ENCODE peak calls at places on chromosomes 16 and 17, in four cellular contexts. R, P, T and K are unnamed samples.

GRCh38 chr17:66492500-66493123 is 190.2 kb downstream of the PRKCA start:
- DNase-seq in T (no peak), P (no peak), R (no peak), K (no peak)

GRCh38 chr17:59167571-59168001 is 12.0 kb downstream of the PRR11 start:
- DNase-seq in R (no peak), T (no peak), P (no peak), K (no peak)

GRCh38 chr16:87733190-87733589 is 32.6 kb downstream of the KLHDC4 start:
- DNase-seq in R (no peak), T (no peak), P (no peak), K (no peak)

GRCh38 chr17:647340-648197 is 67.1 kb downstream of the VPS53 start:
- DNase-seq in P (no peak), R (no peak), T (peak; percentile 18), K (no peak)

GRCh38 chr17:40303706-40304450 is 5.1 kb upstream of the RARA start:
- DNase-seq in R (no peak), T (no peak), P (no peak), K (no peak)

GRCh38 chr17:37490638-37491614 is 1.2 kb downstream of the DUSP14 start:
- DNase-seq in P (no peak), R (peak; percentile 81), T (peak; percentile 69), K (no peak)

GRCh38 chr16:15043344-15043743 is 12.5 kb downstream of the NTAN1 start:
- DNase-seq in P (no peak), R (peak; percentile 88), T (no peak), K (no peak)

GRCh38 chr17:35981908-35982330 is 622 bp upstream of the CCL16 start:
- DNase-seq in R (no peak), T (peak; percentile 54), P (peak; percentile 54), K (no peak)

GRCh38 chr16:67173808-67174705 is 3.7 kb downstream of the NOL3 start:
- DNase-seq in R (peak; percentile 76), T (peak; percentile 82), P (peak; percentile 94), K (peak; percentile 87)

GRCh38 chr17:49108318-49108717 is 24.3 kb upstream of the B4GALNT2 start:
- DNase-seq in P (no peak), R (no peak), T (peak; percentile 44), K (no peak)

GRCh38 chr16:89090182-89090630 is 3.4 kb upstream of the ACSF3 start:
- DNase-seq in T (no peak), P (no peak), R (no peak), K (no peak)

GRCh38 chr16:77898671-77899211 is 110.4 kb downstream of the VAT1L start:
- DNase-seq in P (no peak), R (no peak), T (no peak), K (no peak)

GRCh38 chr17:69335018-69335417 is 8.1 kb upstream of the ABCA5 start:
- DNase-seq in P (no peak), T (peak; percentile 75), R (peak; percentile 62), K (no peak)

GRCh38 chr17:72588961-72589360 is 468.1 kb downstream of the SOX9 start:
- DNase-seq in R (peak; percentile 87), T (no peak), P (peak; percentile 89), K (no peak)

GRCh38 chr17:41392278-41392677 is 5.1 kb downstream of the KRT31 start:
- DNase-seq in P (no peak), T (no peak), R (no peak), K (no peak)

GRCh38 chr16:47141773-47142468 is 1.8 kb downstream of the NETO2 start:
- DNase-seq in T (peak; percentile 97), P (peak; percentile 95), R (peak; percentile 92), K (peak; percentile 64)

GRCh38 chr16:88570691-88571092 is 489 bp downstream of the ZC3H18 start:
- DNase-seq in R (peak; percentile 24), P (peak; percentile 55), T (peak; percentile 56), K (no peak)

GRCh38 chr16:85210423-85211169 is 98.3 kb upstream of the CIBAR2 start:
- DNase-seq in R (peak; percentile 50), T (no peak), P (no peak), K (no peak)

GRCh38 chr17:17144061-17144460 is 62.1 kb downstream of the PLD6 start:
- DNase-seq in P (no peak), R (no peak), T (no peak), K (no peak)
- H3K27ac ChIP-seq in P (no peak overlapping the region), R (no peak overlapping the region), T (no peak overlapping the region), K (no peak overlapping the region)

GRCh38 chr17:67671492-67671891 is 46.2 kb upstream of the NOL11 start:
- DNase-seq in P (no peak), T (no peak), R (no peak), K (no peak)
- H3K27ac ChIP-seq in P (no peak overlapping the region), T (peak overlapping the region; percentile 69), R (no peak overlapping the region), K (no peak overlapping the region)

GRCh38 chr17:9937164-9937835 is 32.2 kb upstream of the RCVRN start:
- DNase-seq in P (peak; percentile 52), T (no peak), R (no peak), K (peak; percentile 48)
- H3K27ac ChIP-seq in P (no peak overlapping the region), T (no peak overlapping the region), R (no peak overlapping the region), K (peak overlapping the region; percentile 64)

GRCh38 chr16:53511084-53511402 is 8.0 kb upstream of the AKTIP start:
- DNase-seq in R (no peak), P (no peak), T (no peak), K (no peak)
- H3K27ac ChIP-seq in R (no peak overlapping the region), P (no peak overlapping the region), T (no peak overlapping the region), K (no peak overlapping the region)

GRCh38 chr16:4957720-4958509 is at the start of gene SEC14L5:
- DNase-seq in R (peak; percentile 98), T (peak; percentile 100), P (peak; percentile 97), K (peak; percentile 98)

GRCh38 chr16:4960579-4960978 is 2.4 kb downstream of the SEC14L5 start:
- DNase-seq in P (no peak), T (no peak), R (no peak), K (peak; percentile 53)

GRCh38 chr16:4954714-4955113 is 3.4 kb upstream of the SEC14L5 start:
- DNase-seq in T (no peak), R (no peak), P (no peak), K (no peak)

GRCh38 chr16:4957420-4957719 is 760 bp upstream of the SEC14L5 start:
- DNase-seq in T (no peak), R (no peak), P (no peak), K (no peak)

GRCh38 chr16:4958510-4959111 is 481 bp downstream of the SEC14L5 start:
- DNase-seq in T (no peak), R (no peak), P (no peak), K (no peak)
- H3K27ac ChIP-seq in T (no peak overlapping the region), R (no peak overlapping the region), P (no peak overlapping the region), K (peak overlapping the region; percentile 94)

DNA sequence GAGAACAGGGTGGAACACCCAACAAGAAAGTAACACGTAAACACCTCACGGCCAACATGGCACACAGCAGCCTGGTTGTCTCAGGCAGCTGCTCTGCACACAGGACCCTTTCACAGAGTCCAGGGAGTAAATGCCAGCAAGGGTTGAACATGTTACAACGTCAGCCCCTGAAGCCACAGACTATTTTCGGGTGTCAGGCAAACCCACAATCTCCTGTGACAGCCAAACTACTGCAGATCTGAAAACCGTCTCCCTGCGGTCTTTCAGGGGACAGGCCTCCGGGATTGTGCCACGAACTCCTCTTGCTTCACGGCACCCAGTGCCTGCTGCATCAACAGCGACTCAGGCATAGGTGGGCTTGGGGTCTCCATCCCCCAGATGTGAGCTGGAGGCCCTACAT is 127.7 kb downstream of the XYLT1 start:
- DNase-seq in T (no peak), P (peak; percentile 79), R (no peak), K (no peak)
- H3K27ac ChIP-seq in T (no peak overlapping the region), P (no peak overlapping the region), R (no peak overlapping the region), K (no peak overlapping the region)

DNA sequence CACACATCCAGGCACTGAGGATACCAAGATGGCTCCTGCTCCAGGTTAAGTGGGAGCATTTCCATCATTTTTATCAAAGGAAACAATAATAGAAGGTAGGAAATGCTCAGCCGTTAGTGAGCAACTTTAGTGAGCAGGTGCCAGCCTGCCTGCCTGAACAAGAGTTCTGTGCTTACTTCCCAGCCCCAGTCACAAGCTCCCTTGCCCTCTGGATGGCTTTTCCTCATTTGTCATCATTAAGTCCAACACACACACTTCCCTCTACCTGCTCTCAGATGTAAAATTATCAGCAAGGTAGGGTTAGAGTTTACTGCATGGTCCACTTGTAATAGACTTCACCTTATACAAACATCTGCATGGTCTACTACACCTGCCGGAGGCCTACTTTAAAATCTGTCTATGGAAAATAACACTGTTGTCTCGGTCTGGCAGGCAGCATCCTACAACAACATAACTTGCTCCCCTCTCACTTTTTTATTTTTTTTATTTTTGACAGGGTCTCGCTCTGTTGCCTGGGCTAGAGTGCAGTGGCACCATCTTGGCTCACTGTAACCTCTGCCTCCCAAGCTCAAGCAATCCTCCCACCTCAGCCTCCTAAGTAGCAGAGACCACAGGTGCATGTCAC is 12.7 kb downstream of the TEX2 start:
- DNase-seq in R (no peak), T (no peak), P (no peak), K (no peak)
- H3K27ac ChIP-seq in R (no peak overlapping the region), T (no peak overlapping the region), P (no peak overlapping the region), K (peak overlapping the region; percentile 13)